ENCODE peak calls at places on chromosome 19, in eight cellular contexts. One of them, this sample, is unnamed.

GRCh38 chr19:17300992-17301585 is 2.1 kb downstream of the ABHD8 start:
- DNase-seq in psoas muscle: no peak
- DNase-seq in SK-N-SH: no peak
- DNase-seq in A549: no peak
- DNase-seq in fibroblast of lung: no peak
- DNase-seq in Panc1: no peak
- DNase-seq in thoracic aorta: no peak
- DNase-seq in cardiac muscle cell: no peak
- DNase-seq in this sample: no peak

GRCh38 chr19:21468791-21469190 is 36.6 kb upstream of the ZNF429 start:
- DNase-seq in cardiac muscle cell: peak
- DNase-seq in SK-N-SH: no peak
- DNase-seq in fibroblast of lung: no peak
- DNase-seq in Panc1: no peak
- DNase-seq in psoas muscle: no peak
- DNase-seq in A549: no peak
- DNase-seq in thoracic aorta: no peak
- DNase-seq in this sample: no peak

GRCh38 chr19:51690359-51691121 is 2.6 kb upstream of the SPACA6 start:
- DNase-seq in psoas muscle: peak
- DNase-seq in Panc1: no peak
- DNase-seq in SK-N-SH: peak
- DNase-seq in thoracic aorta: no peak
- DNase-seq in cardiac muscle cell: peak
- DNase-seq in A549: peak
- DNase-seq in fibroblast of lung: peak
- DNase-seq in this sample: peak

GRCh38 chr19:18153555-18154134 is 682 bp downstream of the PIK3R2 start:
- DNase-seq in Panc1: no peak
- DNase-seq in A549: no peak
- DNase-seq in SK-N-SH: peak
- DNase-seq in fibroblast of lung: no peak
- DNase-seq in thoracic aorta: no peak
- DNase-seq in psoas muscle: peak
- DNase-seq in cardiac muscle cell: no peak
- DNase-seq in this sample: no peak

GRCh38 chr19:37342753-37343152 is 28.1 kb upstream of the ZNF527 start:
- DNase-seq in fibroblast of lung: no peak
- DNase-seq in A549: no peak
- DNase-seq in cardiac muscle cell: no peak
- DNase-seq in psoas muscle: no peak
- DNase-seq in thoracic aorta: no peak
- DNase-seq in SK-N-SH: no peak
- DNase-seq in Panc1: no peak
- DNase-seq in this sample: no peak

GRCh38 chr19:7242601-7243258 is 51.5 kb downstream of the INSR start:
- DNase-seq in fibroblast of lung: peak
- DNase-seq in cardiac muscle cell: no peak
- DNase-seq in SK-N-SH: peak
- DNase-seq in A549: no peak
- DNase-seq in thoracic aorta: peak
- DNase-seq in Panc1: no peak
- DNase-seq in psoas muscle: no peak
- DNase-seq in this sample: peak

GRCh38 chr19:14383898-14384669 is 2.8 kb downstream of the ADGRE5 start:
- DNase-seq in psoas muscle: peak
- DNase-seq in A549: no peak
- DNase-seq in fibroblast of lung: peak
- DNase-seq in SK-N-SH: no peak
- DNase-seq in Panc1: no peak
- DNase-seq in cardiac muscle cell: no peak
- DNase-seq in thoracic aorta: no peak
- DNase-seq in this sample: no peak

GRCh38 chr19:44653977-44654784 is 10.5 kb downstream of the PVR start:
- DNase-seq in A549: peak
- DNase-seq in Panc1: no peak
- DNase-seq in thoracic aorta: no peak
- DNase-seq in fibroblast of lung: peak
- DNase-seq in cardiac muscle cell: peak
- DNase-seq in SK-N-SH: no peak
- DNase-seq in psoas muscle: peak
- DNase-seq in this sample: peak

GRCh38 chr19:11361037-11361770 is 6.0 kb downstream of the PLPPR2 start:
- DNase-seq in Panc1: no peak
- DNase-seq in fibroblast of lung: no peak
- DNase-seq in A549: no peak
- DNase-seq in psoas muscle: peak
- DNase-seq in cardiac muscle cell: peak
- DNase-seq in thoracic aorta: no peak
- DNase-seq in SK-N-SH: peak
- DNase-seq in this sample: no peak

GRCh38 chr19:16702123-16702522 is 17.5 kb upstream of the NWD1 start:
- DNase-seq in fibroblast of lung: peak
- DNase-seq in cardiac muscle cell: peak
- DNase-seq in psoas muscle: peak
- DNase-seq in Panc1: no peak
- DNase-seq in A549: no peak
- DNase-seq in SK-N-SH: peak
- DNase-seq in thoracic aorta: no peak
- DNase-seq in this sample: peak

GRCh38 chr19:35120492-35120891 is 4.9 kb downstream of the FXYD3 start:
- DNase-seq in SK-N-SH: no peak
- DNase-seq in Panc1: no peak
- DNase-seq in A549: no peak
- DNase-seq in cardiac muscle cell: no peak
- DNase-seq in psoas muscle: no peak
- DNase-seq in thoracic aorta: no peak
- DNase-seq in fibroblast of lung: peak
- DNase-seq in this sample: peak

GRCh38 chr19:35117791-35118190 is 2.2 kb downstream of the FXYD3 start:
- DNase-seq in psoas muscle: no peak
- DNase-seq in A549: no peak
- DNase-seq in fibroblast of lung: no peak
- DNase-seq in SK-N-SH: no peak
- DNase-seq in thoracic aorta: no peak
- DNase-seq in Panc1: no peak
- DNase-seq in cardiac muscle cell: no peak
- DNase-seq in this sample: no peak

GRCh38 chr19:35119578-35119977 is 4.0 kb downstream of the FXYD3 start:
- DNase-seq in fibroblast of lung: no peak
- DNase-seq in Panc1: no peak
- DNase-seq in thoracic aorta: no peak
- DNase-seq in A549: no peak
- DNase-seq in SK-N-SH: no peak
- DNase-seq in psoas muscle: no peak
- DNase-seq in cardiac muscle cell: no peak
- DNase-seq in this sample: no peak

GRCh38 chr19:35118268-35119026 is 2.8 kb downstream of the FXYD3 start:
- DNase-seq in SK-N-SH: no peak
- DNase-seq in A549: no peak
- DNase-seq in psoas muscle: no peak
- DNase-seq in cardiac muscle cell: no peak
- DNase-seq in fibroblast of lung: no peak
- DNase-seq in thoracic aorta: no peak
- DNase-seq in Panc1: no peak
- DNase-seq in this sample: no peak

GRCh38 chr19:35119091-35119490 is 3.5 kb downstream of the FXYD3 start:
- DNase-seq in thoracic aorta: no peak
- DNase-seq in SK-N-SH: no peak
- DNase-seq in Panc1: no peak
- DNase-seq in fibroblast of lung: no peak
- DNase-seq in cardiac muscle cell: no peak
- DNase-seq in A549: no peak
- DNase-seq in psoas muscle: no peak
- DNase-seq in this sample: no peak
- H3K27ac ChIP-seq in thoracic aorta: no peak
- H3K27ac ChIP-seq in SK-N-SH: no peak
- H3K27ac ChIP-seq in Panc1: no peak
- H3K27ac ChIP-seq in fibroblast of lung: no peak
- H3K27ac ChIP-seq in cardiac muscle cell: no peak
- H3K27ac ChIP-seq in A549: no peak
- H3K27ac ChIP-seq in psoas muscle: no peak
- H3K27ac ChIP-seq in this sample: peak

DNA sequence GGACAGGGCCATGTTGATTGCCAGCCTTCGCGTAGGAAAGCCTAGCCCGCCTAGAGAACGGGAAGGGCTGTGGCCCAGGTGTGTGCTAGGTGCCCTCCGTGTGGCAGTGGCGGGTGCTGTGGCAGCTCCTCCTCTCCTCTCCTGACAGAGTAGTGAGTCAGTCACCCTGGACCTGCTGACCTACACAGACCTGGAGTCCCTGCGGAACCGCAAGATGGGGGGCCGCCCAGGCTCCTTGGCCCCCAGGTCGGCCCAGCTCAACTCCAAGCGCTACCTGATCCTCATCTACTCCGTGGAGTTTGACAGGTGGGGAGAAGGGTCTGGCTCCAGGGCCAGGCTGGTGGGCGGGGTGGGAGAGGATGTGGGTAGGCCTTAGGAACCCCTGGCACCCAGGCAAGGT is 11.1 kb downstream of the CCDC61 start:
- DNase-seq in A549: no peak
- DNase-seq in cardiac muscle cell: no peak
- DNase-seq in fibroblast of lung: no peak
- DNase-seq in psoas muscle: no peak
- DNase-seq in Panc1: no peak
- DNase-seq in thoracic aorta: no peak
- DNase-seq in SK-N-SH: no peak
- DNase-seq in this sample: no peak
- H3K27ac ChIP-seq in A549: no peak
- H3K27ac ChIP-seq in cardiac muscle cell: no peak
- H3K27ac ChIP-seq in fibroblast of lung: no peak
- H3K27ac ChIP-seq in psoas muscle: no peak
- H3K27ac ChIP-seq in Panc1: no peak
- H3K27ac ChIP-seq in thoracic aorta: no peak
- H3K27ac ChIP-seq in SK-N-SH: no peak
- H3K27ac ChIP-seq in this sample: no peak

GRCh38 chr19:47625650-47626049 is 16.7 kb downstream of the BICRA start:
- DNase-seq in fibroblast of lung: no peak
- DNase-seq in Panc1: no peak
- DNase-seq in cardiac muscle cell: no peak
- DNase-seq in SK-N-SH: no peak
- DNase-seq in thoracic aorta: no peak
- DNase-seq in A549: no peak
- DNase-seq in psoas muscle: no peak
- DNase-seq in this sample: no peak
- H3K27ac ChIP-seq in fibroblast of lung: no peak
- H3K27ac ChIP-seq in Panc1: no peak
- H3K27ac ChIP-seq in cardiac muscle cell: peak
- H3K27ac ChIP-seq in SK-N-SH: no peak
- H3K27ac ChIP-seq in thoracic aorta: no peak
- H3K27ac ChIP-seq in A549: no peak
- H3K27ac ChIP-seq in psoas muscle: peak
- H3K27ac ChIP-seq in this sample: peak

DNA sequence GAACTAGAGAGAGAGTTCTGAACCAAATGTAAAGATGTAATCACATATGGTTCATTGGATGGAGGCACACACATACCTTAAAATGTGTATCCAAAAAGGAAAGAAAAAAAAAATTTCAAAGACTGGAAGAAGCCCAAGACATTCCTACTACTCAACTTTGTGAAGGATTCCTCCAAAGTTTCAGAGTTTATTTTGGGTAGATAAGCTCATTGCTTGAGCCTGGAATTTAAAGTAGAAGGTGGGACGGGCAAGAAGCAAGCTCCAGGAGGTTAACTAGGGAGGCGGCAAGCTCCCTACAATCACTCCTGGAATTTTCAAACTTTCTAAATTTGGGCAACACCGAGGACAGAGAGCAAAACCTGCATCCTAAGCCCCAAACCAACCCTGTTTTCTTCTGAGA is 1.9 kb downstream of the TSHZ3 start:
- DNase-seq in SK-N-SH: no peak
- DNase-seq in fibroblast of lung: peak
- DNase-seq in A549: no peak
- DNase-seq in psoas muscle: no peak
- DNase-seq in thoracic aorta: no peak
- DNase-seq in cardiac muscle cell: no peak
- DNase-seq in Panc1: no peak
- DNase-seq in this sample: no peak
- H3K27ac ChIP-seq in SK-N-SH: peak
- H3K27ac ChIP-seq in fibroblast of lung: peak
- H3K27ac ChIP-seq in A549: no peak
- H3K27ac ChIP-seq in psoas muscle: no peak
- H3K27ac ChIP-seq in thoracic aorta: peak
- H3K27ac ChIP-seq in cardiac muscle cell: no peak
- H3K27ac ChIP-seq in Panc1: no peak
- H3K27ac ChIP-seq in this sample: no peak

DNA sequence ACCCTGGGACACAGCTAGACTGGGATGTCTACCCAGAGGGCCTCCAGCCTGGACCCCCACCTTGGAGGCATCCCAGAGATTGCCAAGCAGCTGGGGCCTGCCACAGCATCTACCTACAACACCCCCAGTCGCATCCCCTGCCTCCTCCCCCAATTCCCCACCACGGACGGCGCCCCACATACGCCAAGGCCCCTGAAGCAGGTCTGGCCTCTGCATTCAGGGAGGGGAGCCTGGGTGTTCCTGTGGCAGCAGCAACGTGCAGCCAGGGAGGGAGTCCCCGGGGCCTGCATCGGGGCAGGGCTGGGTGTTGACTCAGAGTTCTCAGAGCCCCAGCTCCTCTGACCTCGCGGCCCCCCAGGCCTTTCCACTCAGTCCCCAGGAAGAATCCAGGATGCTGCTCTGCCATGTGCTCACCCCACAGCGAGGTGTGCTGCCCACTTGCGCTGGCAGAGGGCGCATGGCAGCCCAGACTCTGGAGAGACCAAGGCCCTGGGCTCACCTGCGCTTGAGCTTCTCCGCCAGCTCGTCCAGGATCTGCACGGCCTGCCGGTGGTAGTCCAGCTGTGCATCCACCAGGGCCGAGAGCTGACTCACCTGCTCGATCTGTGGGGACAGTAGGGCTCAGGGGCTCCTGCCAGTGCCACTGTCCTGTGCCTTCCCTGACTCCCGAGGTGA is 19.6 kb downstream of the MPND start:
- DNase-seq in cardiac muscle cell: no peak
- DNase-seq in SK-N-SH: no peak
- DNase-seq in psoas muscle: no peak
- DNase-seq in thoracic aorta: no peak
- DNase-seq in A549: no peak
- DNase-seq in fibroblast of lung: no peak
- DNase-seq in Panc1: no peak
- DNase-seq in this sample: no peak
- H3K27ac ChIP-seq in cardiac muscle cell: peak
- H3K27ac ChIP-seq in SK-N-SH: no peak
- H3K27ac ChIP-seq in psoas muscle: no peak
- H3K27ac ChIP-seq in thoracic aorta: no peak
- H3K27ac ChIP-seq in A549: no peak
- H3K27ac ChIP-seq in fibroblast of lung: no peak
- H3K27ac ChIP-seq in Panc1: peak
- H3K27ac ChIP-seq in this sample: no peak

GRCh38 chr19:5217171-5217570 is 123.4 kb downstream of the PTPRS start:
- DNase-seq in fibroblast of lung: no peak
- DNase-seq in SK-N-SH: no peak
- DNase-seq in A549: no peak
- DNase-seq in psoas muscle: no peak
- DNase-seq in cardiac muscle cell: no peak
- DNase-seq in Panc1: no peak
- DNase-seq in thoracic aorta: no peak
- DNase-seq in this sample: no peak
- H3K27ac ChIP-seq in fibroblast of lung: no peak
- H3K27ac ChIP-seq in SK-N-SH: no peak
- H3K27ac ChIP-seq in A549: no peak
- H3K27ac ChIP-seq in psoas muscle: no peak
- H3K27ac ChIP-seq in cardiac muscle cell: no peak
- H3K27ac ChIP-seq in Panc1: no peak
- H3K27ac ChIP-seq in thoracic aorta: no peak
- H3K27ac ChIP-seq in this sample: no peak

GRCh38 chr19:35164418-35164817 is 9.9 kb downstream of the FXYD5 start:
- DNase-seq in thoracic aorta: no peak
- DNase-seq in Panc1: no peak
- DNase-seq in fibroblast of lung: peak
- DNase-seq in psoas muscle: no peak
- DNase-seq in cardiac muscle cell: no peak
- DNase-seq in SK-N-SH: no peak
- DNase-seq in A549: no peak
- DNase-seq in this sample: no peak
- H3K27ac ChIP-seq in thoracic aorta: no peak
- H3K27ac ChIP-seq in Panc1: no peak
- H3K27ac ChIP-seq in fibroblast of lung: no peak
- H3K27ac ChIP-seq in psoas muscle: no peak
- H3K27ac ChIP-seq in cardiac muscle cell: no peak
- H3K27ac ChIP-seq in SK-N-SH: no peak
- H3K27ac ChIP-seq in A549: no peak
- H3K27ac ChIP-seq in this sample: no peak